ENCODE peak calls at places on chromosomes 1 and 21, in five cellular contexts. R, E, S, Y and Z are unnamed samples.

GRCh38 chr1:93177991-93178390 is 2.2 kb downstream of the TMED5 start:
- DNase-seq in R (no peak), S (no peak), Y (no peak), E (no peak), Z (no peak)

GRCh38 chr1:78367700-78368099 is 123.1 kb upstream of the PTGFR start:
- DNase-seq in R (no peak), E (no peak), S (no peak), Y (no peak), Z (no peak)

GRCh38 chr1:41504126-41505035 is 19.9 kb upstream of the EDN2 start:
- DNase-seq in S (no peak), R (no peak), Y (no peak), E (no peak), Z (no peak)

GRCh38 chr1:3082571-3083516 is 13.8 kb downstream of the PRDM16 start:
- DNase-seq in S (no peak), Y (no peak), E (no peak), R (no peak), Z (no peak)

GRCh38 chr1:237851209-237851845 is 39.4 kb downstream of the ZP4 start:
- DNase-seq in Y (peak), S (peak), E (peak), R (no peak), Z (peak)

GRCh38 chr1:50633465-50633864 is 210.2 kb upstream of the DMRTA2 start:
- DNase-seq in R (no peak), Y (no peak), E (no peak), S (no peak), Z (no peak)

GRCh38 chr1:53502641-53503432 is 43.6 kb downstream of the DMRTB1 start:
- DNase-seq in S (peak), Y (no peak), R (no peak), E (no peak), Z (no peak)

GRCh38 chr1:7319196-7319595 is 451.9 kb upstream of the VAMP3 start:
- DNase-seq in E (no peak), Y (no peak), S (no peak), R (no peak), Z (no peak)

GRCh38 chr21:46454142-46454541 is 4.5 kb upstream of the DIP2A start:
- DNase-seq in S (no peak), E (no peak), Y (no peak), R (no peak), Z (no peak)

GRCh38 chr21:32094792-32095191 is 184.1 kb downstream of the MIS18A start:
- DNase-seq in R (no peak), S (peak), E (no peak), Y (no peak), Z (no peak)

DNA sequence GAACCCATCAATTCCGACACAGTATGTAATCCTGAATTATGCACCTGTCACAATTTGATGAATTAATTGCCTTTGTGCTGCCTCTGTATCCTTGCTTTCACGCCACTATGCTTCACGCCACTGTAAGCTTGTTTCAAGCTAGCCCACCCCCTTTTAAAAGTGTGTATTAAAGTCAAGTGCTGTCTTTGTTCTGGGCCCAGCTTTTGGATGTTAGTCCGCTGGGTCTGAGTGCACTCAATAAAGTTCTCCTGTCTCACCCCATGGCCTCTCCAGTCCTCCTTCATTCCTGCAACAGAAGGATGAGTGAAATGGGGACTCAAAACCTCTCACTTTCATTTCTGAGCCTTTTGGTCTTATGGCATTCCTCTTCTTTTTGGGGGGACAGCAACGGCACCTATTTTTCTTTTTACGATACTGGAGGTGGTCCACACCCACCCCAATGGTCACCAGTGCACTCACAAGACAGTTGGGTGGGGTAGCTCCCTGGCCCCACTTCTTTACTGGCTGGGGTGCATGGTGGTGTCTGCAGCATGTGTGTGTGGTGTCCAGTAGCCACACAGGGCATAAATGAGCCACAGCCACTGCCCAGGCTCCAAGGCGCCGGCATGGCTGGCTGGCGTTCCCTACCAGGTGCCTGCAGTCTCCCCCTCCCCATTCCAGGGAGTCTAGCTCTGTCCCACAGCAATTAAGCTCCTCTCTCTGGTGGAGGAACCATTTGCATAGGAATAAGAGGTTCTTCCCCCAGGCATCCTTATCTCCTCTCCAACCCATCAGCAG is 1.8 kb downstream of the THEM4 start:
- DNase-seq in Y (no peak), S (peak), E (no peak), R (no peak), Z (no peak)
- TF ChIP-seq POLR2AphosphoS5 in Y (no peak), S (no peak), E (no peak), R (no peak), Z (no peak)

GRCh38 chr1:210129759-210130158 is 102.8 kb upstream of the SERTAD4 start:
- DNase-seq in E (no peak), S (no peak), R (no peak), Y (no peak), Z (no peak)

GRCh38 chr1:210129092-210129491 is 103.5 kb upstream of the SERTAD4 start:
- DNase-seq in R (no peak), E (no peak), S (no peak), Y (no peak), Z (no peak)

GRCh38 chr1:210123383-210123782 is 109.2 kb upstream of the SERTAD4 start:
- DNase-seq in Y (no peak), S (peak), R (no peak), E (no peak), Z (no peak)

GRCh38 chr1:210123924-210124589 is 108.5 kb upstream of the SERTAD4 start:
- DNase-seq in S (peak), R (no peak), Y (no peak), E (no peak), Z (no peak)

DNA sequence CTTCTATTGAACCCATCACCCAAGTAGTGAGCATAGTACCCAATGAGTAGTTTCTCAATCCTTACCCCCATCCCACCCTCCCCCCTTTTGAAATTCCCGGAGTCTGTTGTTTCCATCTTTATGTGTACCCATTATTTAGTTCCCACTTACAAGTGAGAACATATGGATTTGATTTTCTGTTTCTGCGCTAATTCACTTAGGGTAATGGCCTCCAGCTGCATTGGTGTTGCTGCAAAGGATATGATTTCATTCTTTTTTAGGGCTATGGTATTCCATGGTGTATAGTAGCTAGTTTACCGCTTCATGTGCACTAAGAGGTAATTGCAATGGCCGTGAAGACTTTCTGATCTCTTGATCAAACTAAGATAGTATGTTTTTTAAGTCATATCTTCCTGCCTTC is 107.5 kb upstream of the SERTAD4 start:
- DNase-seq in E (no peak), Y (no peak), R (no peak), S (peak), Z (no peak)
- TF ChIP-seq POLR2AphosphoS5 in E (no peak), Y (no peak), R (no peak), S (no peak), Z (no peak)

DNA sequence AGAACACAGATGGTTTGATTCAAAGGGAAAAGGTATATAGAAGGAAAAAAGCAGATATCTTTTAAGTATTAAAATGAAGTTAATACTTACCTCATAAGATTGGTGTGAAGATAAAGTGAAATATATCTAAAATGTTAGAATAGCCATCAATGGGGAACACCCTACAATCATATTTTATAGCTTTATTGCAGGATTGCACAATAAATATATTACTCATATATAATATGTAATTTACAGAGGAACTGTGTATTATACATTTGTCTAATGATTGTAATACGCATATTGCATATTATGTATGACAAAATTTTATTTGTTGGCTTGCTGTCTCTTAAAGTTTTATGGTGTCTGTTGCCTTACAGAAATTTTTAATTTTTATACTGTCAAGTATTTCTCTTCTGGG is 47.8 kb downstream of the UCHL5 start:
- DNase-seq in Y (no peak), R (no peak), E (no peak), S (no peak), Z (no peak)
- TF ChIP-seq POLR2AphosphoS5 in Y (no peak), R (no peak), E (no peak), S (no peak), Z (no peak)

GRCh38 chr1:239735081-239735480 is 348.7 kb downstream of the CHRM3 start:
- DNase-seq in S (no peak), R (no peak), E (no peak), Y (no peak), Z (no peak)

GRCh38 chr1:239732770-239733169 is 346.4 kb downstream of the CHRM3 start:
- DNase-seq in S (no peak), Y (no peak), E (no peak), R (no peak), Z (no peak)

GRCh38 chr1:239736479-239736878 is 350.1 kb downstream of the CHRM3 start:
- DNase-seq in E (no peak), R (no peak), Y (no peak), S (no peak), Z (no peak)

GRCh38 chr1:239731079-239731744 is 344.8 kb downstream of the CHRM3 start:
- DNase-seq in E (no peak), Y (no peak), R (no peak), S (no peak), Z (no peak)

GRCh38 chr1:239733995-239734394 is 347.6 kb downstream of the CHRM3 start:
- DNase-seq in Y (no peak), S (no peak), E (no peak), R (no peak), Z (no peak)
- TF ChIP-seq POLR2AphosphoS5 in Y (no peak), S (no peak), E (no peak), R (no peak), Z (no peak)

GRCh38 chr21:28229811-28230210 is 762.9 kb downstream of the LTN1 start:
- DNase-seq in E (no peak), Y (peak), S (no peak), R (no peak), Z (no peak)
- TF ChIP-seq POLR2AphosphoS5 in E (no peak), Y (no peak), S (no peak), R (no peak), Z (no peak)

DNA sequence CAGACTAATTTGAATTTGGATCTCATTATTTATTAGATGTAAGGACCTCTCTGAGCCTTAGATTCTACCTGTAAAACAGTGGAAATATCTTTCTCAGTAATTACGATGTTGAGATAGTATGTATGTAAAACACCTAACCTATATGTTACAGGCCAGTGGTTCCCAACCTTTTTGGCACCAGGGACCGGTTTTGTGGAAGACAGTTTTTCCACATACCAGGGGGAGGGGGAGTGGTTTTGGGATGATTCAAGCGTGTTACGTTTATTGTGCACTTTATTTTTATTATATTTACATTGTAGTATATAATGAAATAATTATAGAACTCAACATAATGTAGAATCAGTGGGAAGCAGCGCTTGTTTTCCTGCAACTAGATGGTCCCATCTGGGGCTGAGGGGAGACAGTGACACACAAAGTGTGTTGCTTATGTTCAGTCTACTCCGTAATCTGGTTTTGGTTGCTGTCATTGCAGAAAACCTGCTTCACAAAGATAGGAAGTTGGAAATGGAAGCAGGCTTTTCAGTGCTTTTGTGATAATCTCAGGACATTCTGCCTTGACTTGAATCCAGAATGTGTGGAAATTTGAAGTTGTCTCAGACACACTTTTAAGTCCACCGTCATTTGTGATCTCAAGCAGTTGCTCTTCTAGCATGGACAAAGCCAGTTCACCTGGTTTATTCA is 12.8 kb downstream of the XPR1 start:
- DNase-seq in R (no peak), S (no peak), E (no peak), Y (no peak), Z (no peak)
- TF ChIP-seq POLR2AphosphoS5 in R (no peak), S (no peak), E (no peak), Y (no peak), Z (no peak)

GRCh38 chr1:161768461-161768860 is 2.3 kb downstream of the ATF6 start:
- DNase-seq in S (no peak), R (no peak), E (no peak), Y (no peak), Z (no peak)

GRCh38 chr1:161770250-161770649 is 4.1 kb downstream of the ATF6 start:
- DNase-seq in R (no peak), Y (no peak), S (no peak), E (no peak), Z (no peak)

GRCh38 chr1:161763522-161764098 is 2.5 kb upstream of the ATF6 start:
- DNase-seq in S (no peak), E (no peak), R (no peak), Y (no peak), Z (peak)

GRCh38 chr1:161768986-161769672 is 3.0 kb downstream of the ATF6 start:
- DNase-seq in S (no peak), Y (no peak), R (no peak), E (no peak), Z (no peak)

GRCh38 chr1:161766102-161766981 is at the start of gene ATF6:
- DNase-seq in Y (peak), S (peak), E (peak), R (peak), Z (peak)
- TF ChIP-seq POLR2AphosphoS5 in Y (peak), S (peak), E (peak), R (peak), Z (peak)

GRCh38 chr21:39385299-39386145 is 36.6 kb upstream of the HMGN1 start:
- DNase-seq in Y (no peak), R (peak), S (no peak), E (peak), Z (no peak)
- TF ChIP-seq POLR2AphosphoS5 in Y (no peak), R (no peak), S (no peak), E (peak), Z (no peak)